ENCODE peak calls at places on chromosome X, in six cellular contexts. Y is K562, B is tibial nerve, L is HCT116, R is lower leg skin, P is gastrocnemius medialis. F is an unnamed sample.

GRCh38 chrX:148661035-148661434 is 160.6 kb downstream of the AFF2 start:
- DNase-seq in L (no peak), B (no peak), Y (no peak), R (no peak), P (no peak), F (no peak)

GRCh38 chrX:17692709-17693346 is 44.5 kb upstream of the SCML1 start:
- DNase-seq in P (no peak), B (no peak), R (no peak), L (no peak), Y (no peak), F (no peak)

GRCh38 chrX:100654256-100654655 is 10.3 kb downstream of the SRPX2 start:
- DNase-seq in R (no peak), Y (no peak), P (no peak), B (no peak), L (no peak), F (no peak)

GRCh38 chrX:48068096-48068887 is 3.1 kb downstream of the ZNF630 start:
- DNase-seq in Y (no peak), L (no peak), R (no peak), B (no peak), P (no peak), F (no peak)

GRCh38 chrX:57951666-57952319 is 41.5 kb upstream of the ZXDA start:
- DNase-seq in P (peak), B (no peak), L (no peak), R (peak), Y (no peak), F (no peak)

GRCh38 chrX:150465856-150466775 is 102.3 kb upstream of the MTM1 start:
- DNase-seq in R (no peak), P (peak), Y (no peak), B (no peak), L (no peak), F (no peak)

GRCh38 chrX:22105231-22105630 is 73.1 kb downstream of the PHEX start:
- DNase-seq in R (no peak), L (no peak), B (no peak), Y (no peak), P (no peak), F (no peak)

GRCh38 chrX:81301877-81302276 is 100.0 kb downstream of the SH3BGRL start:
- DNase-seq in R (no peak), B (no peak), Y (no peak), L (no peak), P (no peak), F (no peak)

GRCh38 chrX:2690856-2691542 is at the start of gene CD99:
- DNase-seq in L (no peak), Y (peak), R (peak), B (peak), P (peak), F (peak)

GRCh38 chrX:16711219-16712115 is 1.0 kb downstream of the CTPS2 start:
- DNase-seq in R (no peak), B (no peak), P (no peak), Y (peak), L (no peak), F (no peak)

GRCh38 chrX:43002526-43003203 is 224.7 kb upstream of the PPP1R2C start:
- DNase-seq in P (no peak), L (no peak), B (no peak), Y (no peak), R (no peak), F (no peak)

GRCh38 chrX:55057691-55058249 is 17.1 kb upstream of the PAGE2B start:
- DNase-seq in B (peak), Y (peak), R (peak), L (peak), P (no peak), F (peak)

GRCh38 chrX:41167888-41168287 is 82.6 kb downstream of the USP9X start:
- DNase-seq in Y (no peak), P (no peak), L (no peak), R (no peak), B (no peak), F (no peak)

GRCh38 chrX:149198980-149199732 is 305.9 kb downstream of the IDS start:
- DNase-seq in B (no peak), L (no peak), Y (no peak), P (no peak), R (no peak), F (no peak)

GRCh38 chrX:40278340-40279090 is 180.8 kb upstream of the BCOR start:
- DNase-seq in P (no peak), L (no peak), R (no peak), B (no peak), Y (no peak), F (no peak)

GRCh38 chrX:24229400-24229879 is 79.9 kb downstream of the ZFX start:
- DNase-seq in B (no peak), R (no peak), Y (no peak), L (no peak), P (no peak), F (no peak)

GRCh38 chrX:1102786-1103185 is 109.7 kb downstream of the CRLF2 start:
- DNase-seq in Y (no peak), L (no peak), R (no peak), B (no peak), P (no peak), F (no peak)

GRCh38 chrX:367866-368265 is 18.8 kb downstream of the PPP2R3B start:
- DNase-seq in B (no peak), Y (no peak), R (no peak), L (no peak), P (peak), F (no peak)

GRCh38 chrX:80808160-80808735 is 1.4 kb downstream of the BRWD3 start:
- DNase-seq in Y (peak), R (peak), P (peak), B (peak), L (peak), F (peak)

GRCh38 chrX:10875995-10876394 is 235.1 kb upstream of the HCCS start:
- DNase-seq in P (no peak), L (no peak), Y (no peak), R (no peak), B (no peak), F (no peak)

GRCh38 chrX:39336709-39337294 is 535.5 kb downstream of the MID1IP1 start:
- DNase-seq in L (no peak), R (peak), Y (no peak), P (peak), B (no peak), F (no peak)

GRCh38 chrX:99800016-99800415 is 610.1 kb downstream of the PCDH19 start:
- DNase-seq in L (no peak), B (no peak), P (no peak), Y (no peak), R (no peak), F (no peak)

GRCh38 chrX:106484233-106484632 is 127.5 kb upstream of the RADX start:
- DNase-seq in P (no peak), R (no peak), Y (no peak), L (no peak), B (no peak), F (no peak)

GRCh38 chrX:40883021-40883619 is 147.8 kb upstream of the MED14 start:
- DNase-seq in B (no peak), P (no peak), R (no peak), Y (no peak), L (no peak), F (no peak)

GRCh38 chrX:120575379-120576114 is 14.8 kb upstream of the CUL4B start:
- DNase-seq in L (no peak), B (no peak), R (no peak), P (no peak), Y (peak), F (no peak)

GRCh38 chrX:103396186-103396585 is 19.8 kb downstream of the BEX3 start:
- DNase-seq in Y (no peak), P (no peak), B (no peak), R (no peak), L (no peak), F (no peak)

GRCh38 chrX:103396660-103397059 is 20.3 kb downstream of the BEX3 start:
- DNase-seq in P (no peak), Y (no peak), L (no peak), R (no peak), B (no peak), F (no peak)

GRCh38 chrX:103397707-103398106 is 21.4 kb downstream of the BEX3 start:
- DNase-seq in P (no peak), R (no peak), B (no peak), Y (no peak), L (no peak), F (no peak)

GRCh38 chrX:103399744-103400143 is 23.4 kb downstream of the BEX3 start:
- DNase-seq in B (no peak), R (no peak), Y (no peak), P (no peak), L (no peak), F (no peak)

GRCh38 chrX:103398321-103398937 is 22.1 kb downstream of the BEX3 start:
- DNase-seq in R (no peak), P (no peak), Y (peak), B (no peak), L (peak), F (peak)
- TF ChIP-seq POLR2A in R (no peak), P (no peak), Y (no peak), B (no peak), L (no peak), F (no peak)

GRCh38 chrX:103631145-103631544 is 2.4 kb downstream of the TCEAL1 start:
- DNase-seq in R (no peak), B (no peak), P (no peak), L (no peak), Y (no peak), F (no peak)

GRCh38 chrX:103626855-103627254 is 1.9 kb upstream of the TCEAL1 start:
- DNase-seq in P (no peak), L (no peak), R (no peak), B (no peak), Y (no peak), F (no peak)

GRCh38 chrX:103630171-103630511 is 1.4 kb downstream of the TCEAL1 start:
- DNase-seq in B (no peak), L (no peak), R (no peak), P (no peak), Y (no peak), F (no peak)

GRCh38 chrX:103628386-103629290 is at the start of gene TCEAL1:
- DNase-seq in P (peak), B (peak), Y (peak), L (no peak), R (peak), F (no peak)

GRCh38 chrX:103629295-103630170 is 758 bp downstream of the TCEAL1 start:
- DNase-seq in Y (peak), L (no peak), P (peak), R (peak), B (peak), F (no peak)
- TF ChIP-seq POLR2A in Y (peak), L (no peak), P (no peak), R (no peak), B (peak), F (peak)

GRCh38 chrX:123732679-123733363 is at the start of gene THOC2:
- DNase-seq in B (peak), Y (peak), R (peak), L (peak), P (peak), F (peak)
- TF ChIP-seq POLR2A in B (peak), Y (peak), R (no peak), L (peak), P (peak), F (peak)

DNA sequence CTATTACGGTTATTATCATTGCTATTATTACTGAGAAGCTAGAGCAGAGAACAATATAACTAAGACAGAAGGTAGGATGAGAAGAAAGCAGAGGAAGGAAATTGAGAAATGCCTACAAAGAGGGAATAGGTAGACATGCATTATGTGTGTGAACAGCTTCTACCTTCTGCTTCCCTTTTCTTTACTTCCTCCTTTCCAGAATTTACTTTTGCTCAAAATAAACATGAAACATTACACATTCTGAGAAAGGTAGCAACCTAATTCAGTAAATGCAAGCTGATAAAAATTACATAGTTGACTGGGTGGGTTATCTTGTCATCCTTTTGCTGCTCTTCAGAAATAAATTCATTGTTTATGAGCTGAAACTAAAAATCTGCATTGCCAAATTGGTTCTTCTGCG is 54.6 kb downstream of the AMOT start:
- DNase-seq in P (no peak), Y (no peak), L (no peak), B (no peak), R (no peak), F (no peak)
- TF ChIP-seq POLR2A in P (no peak), Y (no peak), L (no peak), B (no peak), R (no peak), F (no peak)

DNA sequence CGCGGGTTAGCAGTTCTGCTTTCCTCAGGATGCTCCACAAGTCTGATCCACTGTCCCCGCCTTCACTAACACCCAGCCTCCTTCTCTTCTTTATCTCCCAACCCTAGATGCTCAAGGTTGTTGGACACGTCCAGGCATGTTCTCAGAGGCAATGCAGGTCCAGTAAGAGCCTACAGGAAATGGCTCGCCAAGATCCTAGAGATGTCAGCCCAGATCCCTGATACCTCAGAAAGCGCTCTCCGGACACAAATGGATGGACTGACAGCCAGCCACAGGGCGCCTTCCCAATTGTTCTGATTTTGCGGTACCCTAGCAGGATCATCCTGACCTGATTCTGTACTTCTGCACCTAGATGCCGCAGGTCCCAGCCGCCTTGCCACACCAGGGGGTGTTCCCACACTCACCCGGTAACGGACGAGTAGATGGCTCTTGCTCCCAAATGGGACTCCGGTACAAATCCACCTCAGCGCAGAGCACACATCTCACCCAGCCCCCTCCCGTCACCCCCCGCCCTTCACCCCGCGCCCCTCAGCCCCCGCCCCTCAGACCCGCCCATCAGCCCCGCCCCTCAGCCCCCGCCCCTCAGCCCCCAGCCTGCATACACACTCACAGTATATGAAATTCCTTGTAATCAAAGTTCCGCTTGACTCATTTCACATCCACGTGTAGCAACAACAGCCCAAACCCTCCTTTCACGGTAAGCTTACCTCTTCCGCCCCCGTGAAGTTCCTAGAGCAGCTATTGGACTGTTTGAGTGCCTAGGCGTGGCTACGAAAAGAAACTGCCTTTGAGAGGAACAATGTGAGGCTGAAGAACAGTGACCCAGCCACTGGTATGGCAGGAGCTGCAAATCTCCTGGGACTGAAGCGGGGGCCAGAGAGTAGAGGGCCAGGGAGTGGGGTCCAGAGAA is at the start of gene EDA2R:
- DNase-seq in P (no peak), R (peak), L (no peak), B (no peak), Y (no peak), F (peak)
- TF ChIP-seq POLR2A in P (no peak), R (no peak), L (peak), B (no peak), Y (no peak), F (peak)